ENCODE peak calls at places on chromosomes 13 and 19, in five cellular contexts. I is T-helper 9 cell, W is AG04450, C is GDM1, B is fibroblast of lung. O is an unnamed sample.

GRCh38 chr13:27001705-27002104 is 169.9 kb downstream of the USP12 start:
- DNase-seq in C (no peak), W (no peak), B (no peak), I (no peak), O (no peak)

GRCh38 chr13:52644108-52644507 is 1.9 kb downstream of the HNRNPA1L2 start:
- DNase-seq in W (no peak), I (no peak), B (peak; percentile 1), C (no peak), O (no peak)

GRCh38 chr13:60347174-60347573 is 49.8 kb upstream of the TDRD3 start:
- DNase-seq in C (no peak), I (no peak), W (no peak), B (no peak), O (no peak)

GRCh38 chr19:50779504-50780457 is 9.5 kb downstream of the GPR32 start:
- DNase-seq in I (no peak), B (no peak), C (no peak), W (no peak), O (no peak)

GRCh38 chr13:41716236-41716635 is 244.7 kb downstream of the VWA8 start:
- DNase-seq in C (no peak), W (no peak), I (no peak), B (no peak), O (no peak)

GRCh38 chr19:56837492-56837891 is 3.0 kb downstream of the PEG3 start:
- DNase-seq in B (no peak), W (no peak), C (no peak), I (no peak), O (no peak)

GRCh38 chr19:39156230-39156890 is 30.8 kb downstream of the PAK4 start:
- DNase-seq in B (peak; percentile 55), I (no peak), W (no peak), C (no peak), O (no peak)

GRCh38 chr13:33874871-33875270 is 56.9 kb downstream of the RFC3 start:
- DNase-seq in B (no peak), C (no peak), I (no peak), W (no peak), O (no peak)

GRCh38 chr19:54430306-54431254 is 15.3 kb downstream of the TTYH1 start:
- DNase-seq in B (no peak), I (peak; percentile 39), C (peak; percentile 12), W (no peak), O (no peak)

GRCh38 chr13:45737571-45738002 is 35.5 kb downstream of the CBY2 start:
- DNase-seq in I (no peak), W (no peak), B (no peak), C (no peak), O (no peak)

GRCh38 chr19:5321851-5322681 is 18.5 kb downstream of the PTPRS start:
- DNase-seq in I (no peak), B (no peak), W (no peak), C (peak; percentile 37), O (no peak)

O was measured in AG09319.